ENCODE peak calls at places on chromosomes 4 and X, in five cellular contexts. B is K562, K is A549, I is H1, M is HepG2. N is an unnamed sample.

GRCh38 chr4:113468165-113469022 is 293.1 kb downstream of the CAMK2D start:
- DNase-seq in B (no peak), K (peak), I (peak), M (peak), N (peak)

GRCh38 chrX:153714256-153714655 is 9.9 kb downstream of the BCAP31 start:
- DNase-seq in B (no peak), K (no peak), I (no peak), M (no peak), N (peak)

GRCh38 chr4:124854968-124855367 is 142.4 kb upstream of the ANKRD50 start:
- DNase-seq in B (no peak), K (no peak), I (no peak), M (no peak), N (peak)

GRCh38 chrX:74537011-74537390 is 77.4 kb downstream of the RLIM start:
- DNase-seq in B (no peak), K (no peak), I (no peak), M (no peak), N (peak)

GRCh38 chrX:85288992-85289723 is 45.4 kb downstream of the ZNF711 start:
- DNase-seq in B (no peak), K (no peak), I (no peak), M (no peak), N (no peak)

GRCh38 chr4:110129544-110129943 is 68.9 kb downstream of the ELOVL6 start:
- DNase-seq in B (no peak), K (no peak), I (no peak), M (no peak), N (no peak)

GRCh38 chr4:39699676-39700409 is 1.9 kb downstream of the UBE2K start:
- DNase-seq in B (peak), K (no peak), I (no peak), M (peak), N (peak)

GRCh38 chr4:73897380-73898136 is 28.4 kb downstream of the CXCL1 start:
- DNase-seq in B (no peak), K (no peak), I (no peak), M (no peak), N (peak)

GRCh38 chrX:133350751-133351150 is 64.5 kb downstream of the GPC4 start:
- DNase-seq in B (no peak), K (no peak), I (no peak), M (no peak), N (no peak)

GRCh38 chr4:42570221-42570620 is 86.7 kb downstream of the ATP8A1 start:
- DNase-seq in B (no peak), K (no peak), I (no peak), M (no peak), N (no peak)

GRCh38 chrX:113400193-113400704 is 559.6 kb upstream of the AMOT start:
- DNase-seq in B (no peak), K (no peak), I (peak), M (peak), N (no peak)

GRCh38 chr4:4521069-4521468 is 20.8 kb downstream of the STX18 start:
- DNase-seq in B (no peak), K (no peak), I (no peak), M (no peak), N (no peak)

GRCh38 chrX:111876646-111877045 is 665 bp downstream of the TRPC5OS start:
- DNase-seq in B (no peak), K (no peak), I (no peak), M (no peak), N (no peak)

GRCh38 chr4:23373269-23373668 is 516.6 kb downstream of the PPARGC1A start:
- DNase-seq in B (peak), K (peak), I (no peak), M (no peak), N (peak)

GRCh38 chr4:111562811-111563210 is 582.4 kb upstream of the FAM241A start:
- DNase-seq in B (no peak), K (no peak), I (no peak), M (no peak), N (peak)

GRCh38 chrX:52263417-52263816 is 78.7 kb downstream of the MAGED4 start:
- DNase-seq in B (no peak), K (no peak), I (no peak), M (no peak), N (no peak)

GRCh38 chr4:94530073-94530472 is 78.3 kb downstream of the PDLIM5 start:
- DNase-seq in B (no peak), K (no peak), I (no peak), M (no peak), N (no peak)

GRCh38 chr4:110631582-110632505 is 9.0 kb upstream of the PITX2 start:
- DNase-seq in B (peak), K (peak), I (no peak), M (peak), N (peak)

GRCh38 chr4:127165971-127166370 is 466.8 kb upstream of the INTU start:
- DNase-seq in B (no peak), K (no peak), I (no peak), M (no peak), N (peak)

GRCh38 chrX:40646489-40647306 is 663 bp downstream of the CXorf38 start:
- DNase-seq in B (peak), K (peak), I (no peak), M (no peak), N (peak)
- TF ChIP-seq RAD21 in B (no peak), K (no peak), I (no peak), M (no peak), N (no peak)

GRCh38 chrX:136781180-136781797 is 557 bp upstream of the ARHGEF6 start:
- DNase-seq in B (no peak), K (no peak), I (no peak), M (no peak), N (no peak)
- TF ChIP-seq MAFK in B (no peak), K (no peak), I (no peak), M (no peak), N (no peak)

GRCh38 chr4:2913168-2913567 is 50.0 kb downstream of the NOP14 start:
- DNase-seq in B (no peak), K (no peak), I (no peak), M (no peak), N (no peak)
- TF ChIP-seq RAD21 in B (no peak), K (no peak), I (no peak), M (no peak), N (no peak)

GRCh38 chr4:18670034-18670433 is 648.5 kb upstream of the LCORL start:
- DNase-seq in B (no peak), K (no peak), I (no peak), M (no peak), N (no peak)

GRCh38 chr4:18669390-18669789 is 647.8 kb upstream of the LCORL start:
- DNase-seq in B (no peak), K (no peak), I (no peak), M (no peak), N (no peak)

GRCh38 chr4:18666322-18666721 is 644.8 kb upstream of the LCORL start:
- DNase-seq in B (no peak), K (no peak), I (no peak), M (no peak), N (no peak)

GRCh38 chr4:18664051-18664450 is 642.5 kb upstream of the LCORL start:
- DNase-seq in B (no peak), K (no peak), I (no peak), M (no peak), N (no peak)
- TF ChIP-seq MAFK in B (no peak), K (no peak), I (no peak), M (no peak), N (no peak)

DNA sequence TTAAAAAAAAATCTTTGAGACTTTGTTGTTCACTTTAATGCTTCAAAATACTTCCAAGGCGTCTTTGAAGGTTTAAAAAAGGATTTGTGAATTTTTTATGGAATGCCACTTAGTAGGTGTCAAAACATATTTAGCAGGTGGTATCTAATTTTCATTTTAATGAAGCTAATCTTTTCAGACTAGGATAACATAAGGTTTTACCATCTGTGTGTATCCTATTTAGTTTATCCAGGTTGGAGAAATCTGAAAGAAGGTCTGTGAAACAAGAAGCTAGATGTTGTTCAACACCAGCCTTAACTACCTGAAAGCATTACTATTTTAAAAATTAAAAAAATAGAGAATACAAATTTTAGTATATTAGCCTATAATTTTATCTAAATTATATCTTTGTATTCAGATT is 193.4 kb downstream of the GRID2 start:
- DNase-seq in B (no peak), K (no peak), I (no peak), M (no peak), N (no peak)
- TF ChIP-seq RAD21 in B (no peak), K (no peak), I (no peak), M (no peak), N (no peak)

GRCh38 chrX:123013141-123013540 is 170.9 kb upstream of the GRIA3 start:
- DNase-seq in B (no peak), K (no peak), I (no peak), M (no peak), N (no peak)
- TF ChIP-seq MAFK in B (no peak), K (no peak), I (no peak), M (no peak), N (no peak)

GRCh38 chr4:100450449-100450848 is 67.4 kb downstream of the EMCN start:
- DNase-seq in B (no peak), K (no peak), I (no peak), M (no peak), N (peak)
- TF ChIP-seq RAD21 in B (no peak), K (no peak), I (no peak), M (no peak), N (no peak)